ENCODE peak calls at places on chromosomes 16 and 17, in nine cellular contexts. N is stimulated activated CD4-positive, alpha-beta T cell treated with anti-CD3 and anti-CD28 coated beads, Interleukin-4, amount 100 ng/mL, for 1 hour; X is WTC11; U is activated naive CD8-positive, alpha-beta T cell treated with anti-CD3 and anti-CD28 coated beads, Interleukin-2, amount 50 U/mL, for 24 hours; A is NCI-H1092 treated with DMSO at 0.1 percent for 48 hours; Q is cardiac fibroblast; O is IMR-90; K is Ammon's horn; I is glutamatergic neuron. D is an unnamed sample.
A peak's percentile ranks its signal among the peaks of the same experiment; 100 is the strongest.

GRCh38 chr17:39139137-39139516 is 12.3 kb downstream of the PLXDC1 start:
- DNase-seq in N (no peak), X (no peak), U (no peak), A (no peak), Q (peak; percentile 86), O (peak; percentile 92), K (no peak), I (no peak), D (no peak)

GRCh38 chr17:78072961-78073360 is 55.6 kb downstream of the TMC6 start:
- DNase-seq in N (no peak), X (no peak), U (no peak), A (no peak), Q (no peak), O (no peak), K (no peak), I (no peak), D (no peak)

GRCh38 chr17:32519769-32520701 is 33.2 kb downstream of the CDK5R1 start:
- DNase-seq in N (peak; percentile 39), X (no peak), U (peak; percentile 72), A (peak; percentile 69), Q (peak; percentile 65), O (no peak), K (no peak), I (peak; percentile 60), D (peak; percentile 83)

GRCh38 chr17:51434434-51435170 is 174.3 kb downstream of the UTP18 start:
- DNase-seq in N (no peak), X (no peak), U (no peak), A (no peak), Q (no peak), O (no peak), K (no peak), I (no peak), D (no peak)

GRCh38 chr17:42403150-42403549 is 14.9 kb upstream of the STAT3 start:
- DNase-seq in N (peak; percentile 52), X (peak; percentile 71), U (peak; percentile 76), A (no peak), Q (no peak), O (no peak), K (no peak), I (peak; percentile 44), D (no peak)

GRCh38 chr17:72691601-72692000 is 400.9 kb downstream of the SLC39A11 start:
- DNase-seq in N (no peak), X (no peak), U (no peak), A (no peak), Q (peak; percentile 67), O (peak; percentile 98), K (no peak), I (no peak), D (no peak)

GRCh38 chr17:56913000-56913866 is 616 bp downstream of the TRIM25 start:
- DNase-seq in N (no peak), X (peak; percentile 67), U (no peak), A (peak; percentile 43), Q (peak; percentile 19), O (no peak), K (no peak), I (peak; percentile 50), D (no peak)

GRCh38 chr16:85092309-85092708 is 20.0 kb downstream of the CIBAR2 start:
- DNase-seq in N (no peak), X (no peak), U (no peak), A (no peak), Q (no peak), O (no peak), K (no peak), I (no peak), D (no peak)

GRCh38 chr17:2084766-2085647 is 30.1 kb downstream of the HIC1 start:
- DNase-seq in N (no peak), X (no peak), U (no peak), A (no peak), Q (peak; percentile 89), O (peak; percentile 86), K (no peak), I (no peak), D (no peak)

GRCh38 chr17:51734462-51734861 is 424.1 kb downstream of the CA10 start:
- DNase-seq in N (peak; percentile 11), X (peak; percentile 41), U (peak; percentile 5), A (no peak), Q (no peak), O (no peak), K (no peak), I (peak; percentile 61), D (no peak)

GRCh38 chr16:67834242-67834614 is 7.9 kb upstream of the THAP11 start:
- DNase-seq in N (no peak), X (no peak), U (no peak), A (no peak), Q (no peak), O (no peak), K (no peak), I (no peak), D (no peak)

GRCh38 chr17:73320601-73321264 is 8.9 kb upstream of the CDC42EP4 start:
- DNase-seq in N (no peak), X (no peak), U (no peak), A (no peak), Q (no peak), O (no peak), K (no peak), I (no peak), D (peak; percentile 86)

GRCh38 chr16:71360378-71360777 is 1.9 kb downstream of the CALB2 start:
- DNase-seq in N (no peak), X (no peak), U (no peak), A (no peak), Q (peak; percentile 90), O (peak; percentile 94), K (no peak), I (no peak), D (no peak)

GRCh38 chr16:4519274-4520058 is 19.1 kb downstream of the CDIP1 start:
- DNase-seq in N (no peak), X (no peak), U (no peak), A (no peak), Q (no peak), O (no peak), K (no peak), I (no peak), D (no peak)

GRCh38 chr16:88010343-88010970 is 59.2 kb downstream of the BANP start:
- DNase-seq in N (no peak), X (no peak), U (no peak), A (no peak), Q (no peak), O (no peak), K (peak; percentile 29), I (no peak), D (no peak)

GRCh38 chr17:21278304-21279197 is 6.0 kb upstream of the MAP2K3 start:
- DNase-seq in N (no peak), X (no peak), U (peak; percentile 36), A (no peak), Q (no peak), O (no peak), K (peak; percentile 25), I (no peak), D (no peak)

GRCh38 chr17:1188812-1189211 is 9.0 kb upstream of the ABR start:
- DNase-seq in N (no peak), X (no peak), U (no peak), A (no peak), Q (peak; percentile 22), O (peak; percentile 27), K (peak; percentile 62), I (no peak), D (no peak)

GRCh38 chr17:65485388-65486299 is 75.8 kb downstream of the AXIN2 start:
- DNase-seq in N (no peak), X (no peak), U (no peak), A (peak; percentile 34), Q (peak; percentile 85), O (no peak), K (peak; percentile 26), I (no peak), D (no peak)

GRCh38 chr17:9350083-9350482 is 225.5 kb downstream of the STX8 start:
- DNase-seq in N (no peak), X (no peak), U (no peak), A (no peak), Q (peak; percentile 98), O (peak; percentile 98), K (no peak), I (no peak), D (no peak)

GRCh38 chr17:39144414-39144813 is 7.0 kb downstream of the PLXDC1 start:
- DNase-seq in N (no peak), X (no peak), U (no peak), A (peak; percentile 91), Q (peak; percentile 92), O (peak; percentile 94), K (peak; percentile 53), I (no peak), D (no peak)

GRCh38 chr16:2196162-2196980 is at the start of gene CASKIN1:
- DNase-seq in N (no peak), X (no peak), U (no peak), A (no peak), Q (no peak), O (no peak), K (no peak), I (peak; percentile 58), D (no peak)

GRCh38 chr17:80277751-80278671 is 17.4 kb downstream of the RNF213 start:
- DNase-seq in N (no peak), X (no peak), U (no peak), A (no peak), Q (no peak), O (no peak), K (no peak), I (no peak), D (no peak)

GRCh38 chr16:88815901-88816589 is 4.3 kb upstream of the APRT start:
- DNase-seq in N (peak; percentile 69), X (peak; percentile 69), U (peak; percentile 76), A (peak; percentile 61), Q (no peak), O (no peak), K (no peak), I (peak; percentile 65), D (peak; percentile 71)

GRCh38 chr16:11162571-11163268 is 93.3 kb downstream of the SOCS1 start:
- DNase-seq in N (no peak), X (no peak), U (no peak), A (no peak), Q (no peak), O (no peak), K (no peak), I (no peak), D (no peak)

GRCh38 chr16:8819635-8820034 is 22.0 kb downstream of the PMM2 start:
- DNase-seq in N (no peak), X (no peak), U (no peak), A (no peak), Q (no peak), O (no peak), K (no peak), I (no peak), D (no peak)

GRCh38 chr17:56812971-56813388 is 20.7 kb downstream of the C17orf67 start:
- DNase-seq in N (no peak), X (no peak), U (no peak), A (peak; percentile 79), Q (no peak), O (no peak), K (no peak), I (no peak), D (no peak)

GRCh38 chr17:28737770-28738679 is 5.8 kb upstream of the TRAF4 start:
- DNase-seq in N (no peak), X (no peak), U (no peak), A (no peak), Q (no peak), O (no peak), K (no peak), I (no peak), D (no peak)

GRCh38 chr17:82003411-82004381 is 19.0 kb downstream of the CENPX start:
- DNase-seq in N (peak; percentile 38), X (no peak), U (peak; percentile 46), A (no peak), Q (peak; percentile 97), O (peak; percentile 95), K (no peak), I (peak; percentile 30), D (peak; percentile 35)